ENCODE peak calls at places on chromosomes 16 and 17, in six cellular contexts. R is sigmoid colon, N is A549, I is transverse colon, O is suprapubic skin, T is K562. Q is an unnamed sample.

GRCh38 chr16:57775661-57776469 is 26.4 kb downstream of the KIFC3 start:
- DNase-seq in R (no peak), N (no peak), I (peak; percentile 50), O (no peak), T (no peak), Q (no peak)

GRCh38 chr17:57278740-57279387 is 22.5 kb downstream of the MSI2 start:
- DNase-seq in R (no peak), N (no peak), I (no peak), O (no peak), T (no peak), Q (no peak)

GRCh38 chr16:83187404-83187803 is 560.6 kb downstream of the CDH13 start:
- DNase-seq in R (no peak), N (no peak), I (no peak), O (no peak), T (no peak), Q (no peak)

GRCh38 chr17:72342582-72343527 is 222.0 kb downstream of the SOX9 start:
- DNase-seq in R (no peak), N (no peak), I (no peak), O (no peak), T (peak; percentile 50), Q (no peak)

GRCh38 chr16:66554492-66554891 is 2.1 kb downstream of the CKLF start:
- DNase-seq in R (no peak), N (no peak), I (no peak), O (no peak), T (no peak), Q (no peak)

GRCh38 chr17:44628234-44629188 is 27.8 kb upstream of the MEIOC start:
- DNase-seq in R (no peak), N (no peak), I (no peak), O (no peak), T (no peak), Q (no peak)

GRCh38 chr16:88943741-88944140 is 33.3 kb downstream of the CBFA2T3 start:
- DNase-seq in R (no peak), N (no peak), I (no peak), O (no peak), T (no peak), Q (no peak)

GRCh38 chr17:6577686-6578263 is 21.4 kb upstream of the PITPNM3 start:
- DNase-seq in R (no peak), N (no peak), I (peak; percentile 68), O (no peak), T (peak; percentile 26), Q (no peak)

GRCh38 chr17:74369665-74370490 is 2.6 kb downstream of the GPR142 start:
- DNase-seq in R (no peak), N (no peak), I (no peak), O (no peak), T (no peak), Q (no peak)

GRCh38 chr16:84507011-84507982 is 2.8 kb upstream of the MEAK7 start:
- DNase-seq in R (no peak), N (no peak), I (peak; percentile 35), O (no peak), T (no peak), Q (no peak)

GRCh38 chr17:39608601-39609000 is 881 bp upstream of the NEUROD2 start:
- DNase-seq in R (no peak), N (no peak), I (no peak), O (no peak), T (peak; percentile 55), Q (no peak)

GRCh38 chr17:1919206-1919605 is 89.4 kb downstream of the RPA1 start:
- DNase-seq in R (no peak), N (no peak), I (no peak), O (no peak), T (no peak), Q (no peak)

GRCh38 chr17:13429201-13429600 is 172.5 kb downstream of the HS3ST3A1 start:
- DNase-seq in R (no peak), N (no peak), I (no peak), O (no peak), T (no peak), Q (no peak)

GRCh38 chr17:40605301-40605700 is 40.0 kb upstream of the CCR7 start:
- DNase-seq in R (no peak), N (no peak), I (no peak), O (no peak), T (no peak), Q (no peak)

GRCh38 chr17:60079401-60079861 is 710 bp upstream of the HEATR6 start:
- DNase-seq in R (no peak), N (peak; percentile 26), I (no peak), O (no peak), T (no peak), Q (no peak)

GRCh38 chr17:21287703-21288449 is 3.4 kb downstream of the MAP2K3 start:
- DNase-seq in R (peak; percentile 98), N (peak; percentile 91), I (peak; percentile 99), O (peak; percentile 98), T (no peak), Q (peak; percentile 99)

GRCh38 chr17:45251931-45252330 is 10.0 kb downstream of the SPATA32 start:
- DNase-seq in R (no peak), N (no peak), I (no peak), O (no peak), T (no peak), Q (no peak)

GRCh38 chr16:49755291-49755611 is 100.7 kb downstream of the ZNF423 start:
- DNase-seq in R (no peak), N (peak; percentile 62), I (no peak), O (no peak), T (peak; percentile 25), Q (no peak)

GRCh38 chr17:42832213-42832933 is 824 bp upstream of the PSME3 start:
- DNase-seq in R (no peak), N (no peak), I (no peak), O (no peak), T (peak; percentile 34), Q (no peak)

GRCh38 chr16:89039756-89040155 is 53.9 kb upstream of the ACSF3 start:
- DNase-seq in R (no peak), N (no peak), I (no peak), O (no peak), T (no peak), Q (no peak)

GRCh38 chr17:17562145-17562529 is 29.4 kb downstream of the PEMT start:
- DNase-seq in R (no peak), N (no peak), I (no peak), O (no peak), T (no peak), Q (no peak)

GRCh38 chr16:69936751-69937211 is 14.4 kb upstream of the CLEC18A start:
- DNase-seq in R (no peak), N (no peak), I (no peak), O (peak; percentile 72), T (no peak), Q (no peak)

GRCh38 chr16:85514601-85515318 is 98.4 kb upstream of the GSE1 start:
- DNase-seq in R (peak; percentile 89), N (peak; percentile 95), I (peak; percentile 56), O (no peak), T (no peak), Q (peak; percentile 77)

GRCh38 chr16:22008215-22009142 is 568 bp downstream of the MOSMO start:
- DNase-seq in R (peak; percentile 70), N (peak; percentile 35), I (peak; percentile 24), O (no peak), T (no peak), Q (no peak)
- H3K27ac ChIP-seq in R (peak overlapping the region; percentile 72), N (peak overlapping the region; percentile 93), I (peak overlapping the region; percentile 94), O (peak overlapping the region; percentile 83), T (no peak overlapping the region), Q (peak overlapping the region; percentile 94)

GRCh38 chr17:46958192-46958591 is 20.9 kb downstream of the RPRML start:
- DNase-seq in R (no peak), N (no peak), I (no peak), O (no peak), T (no peak), Q (no peak)
- TF ChIP-seq EP300 in R (no peak), N (no peak), I (no peak), O (no peak), T (no peak), Q (no peak)

GRCh38 chr17:68379150-68379510 is 78.2 kb downstream of the WIPI1 start:
- DNase-seq in R (no peak), N (no peak), I (no peak), O (no peak), T (no peak), Q (no peak)
- H3K27ac ChIP-seq in R (peak overlapping the region; percentile 89), N (peak overlapping the region; percentile 86), I (peak overlapping the region; percentile 83), O (peak overlapping the region; percentile 93), T (no peak overlapping the region), Q (peak overlapping the region; percentile 88)

DNA sequence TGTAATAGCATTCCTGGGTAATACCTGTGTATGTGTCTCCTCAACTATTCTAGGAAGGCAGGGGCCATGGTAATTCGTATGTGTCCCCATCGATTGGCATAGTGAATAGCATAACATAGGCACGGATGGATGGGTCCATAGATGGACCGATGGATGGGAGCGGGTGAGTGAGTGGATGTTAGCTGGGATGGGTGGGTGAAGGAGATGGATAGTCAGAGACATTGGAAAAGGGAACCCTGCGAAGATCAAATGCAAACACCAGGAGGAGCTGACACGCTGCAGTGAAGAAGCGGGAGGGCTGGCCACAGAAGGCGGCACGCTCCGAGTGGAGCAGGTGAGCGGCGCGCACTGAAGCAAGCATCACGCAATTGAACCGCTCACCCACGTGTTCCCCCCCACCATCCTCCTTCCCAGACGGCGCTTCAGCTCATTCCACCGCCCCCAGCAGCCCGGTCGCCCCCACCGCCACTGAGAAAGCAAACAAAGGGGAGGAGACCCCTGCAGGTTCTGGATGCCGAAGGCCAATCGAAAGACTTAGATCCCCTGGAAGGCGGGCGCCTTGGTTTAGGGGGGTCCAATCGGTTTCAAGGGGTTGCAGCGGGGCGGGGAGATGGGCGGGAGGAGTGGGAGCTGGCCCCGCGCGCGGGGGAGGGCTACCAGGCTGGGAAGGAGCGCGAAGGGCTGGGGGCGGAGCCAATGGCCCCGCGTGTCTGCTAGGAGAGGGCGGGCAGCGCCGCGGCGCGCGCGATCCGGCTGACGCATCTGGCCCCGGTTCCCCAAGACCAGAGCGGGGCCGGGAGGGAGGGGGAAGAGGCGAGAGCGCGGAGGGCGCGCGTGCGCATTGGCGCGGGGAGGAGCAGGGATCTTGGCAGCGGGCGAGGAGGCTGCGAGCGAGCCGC is at the start of gene ARRB2:
- DNase-seq in R (peak; percentile 99), N (peak; percentile 99), I (peak; percentile 97), O (peak; percentile 98), T (peak; percentile 92), Q (peak; percentile 99)
- TF ChIP-seq EP300 in R (no peak), N (no peak), I (no peak), O (no peak), T (peak; percentile 4), Q (no peak)